ENCODE peak calls at places on chromosomes 1 and 21, in five cellular contexts. One of them, this sample, is unnamed.

GRCh38 chr1:172640146-172640545 is 18.8 kb upstream of the FASLG start:
- DNase-seq in ELF-1: no peak
- DNase-seq in tibial artery: no peak
- DNase-seq in kidney tubule cell: peak
- DNase-seq in activated CD4-positive, alpha-beta T cell treated with anti-CD3 and anti-CD28 coated beads for 4 hours: no peak
- DNase-seq in this sample: no peak

GRCh38 chr1:108327534-108328462 is 83.9 kb upstream of the NBPF4 start:
- DNase-seq in ELF-1: peak
- DNase-seq in tibial artery: no peak
- DNase-seq in kidney tubule cell: peak
- DNase-seq in activated CD4-positive, alpha-beta T cell treated with anti-CD3 and anti-CD28 coated beads for 4 hours: no peak
- DNase-seq in this sample: no peak

GRCh38 chr1:28099050-28099769 is 10.8 kb upstream of the EYA3 start:
- DNase-seq in ELF-1: no peak
- DNase-seq in tibial artery: no peak
- DNase-seq in kidney tubule cell: no peak
- DNase-seq in activated CD4-positive, alpha-beta T cell treated with anti-CD3 and anti-CD28 coated beads for 4 hours: no peak
- DNase-seq in this sample: no peak

GRCh38 chr1:37828410-37829074 is 20.5 kb upstream of the YRDC start:
- DNase-seq in ELF-1: no peak
- DNase-seq in tibial artery: no peak
- DNase-seq in kidney tubule cell: no peak
- DNase-seq in activated CD4-positive, alpha-beta T cell treated with anti-CD3 and anti-CD28 coated beads for 4 hours: no peak
- DNase-seq in this sample: no peak

GRCh38 chr1:241518447-241519307 is 878 bp downstream of the FH start:
- DNase-seq in ELF-1: no peak
- DNase-seq in tibial artery: peak
- DNase-seq in kidney tubule cell: peak
- DNase-seq in activated CD4-positive, alpha-beta T cell treated with anti-CD3 and anti-CD28 coated beads for 4 hours: peak
- DNase-seq in this sample: no peak

GRCh38 chr1:43239484-43239883 is 30.3 kb upstream of the TMEM125 start:
- DNase-seq in ELF-1: no peak
- DNase-seq in tibial artery: no peak
- DNase-seq in kidney tubule cell: no peak
- DNase-seq in activated CD4-positive, alpha-beta T cell treated with anti-CD3 and anti-CD28 coated beads for 4 hours: no peak
- DNase-seq in this sample: no peak

GRCh38 chr1:3016641-3017439 is 4.4 kb upstream of the ACTRT2 start:
- DNase-seq in ELF-1: no peak
- DNase-seq in tibial artery: peak
- DNase-seq in kidney tubule cell: no peak
- DNase-seq in activated CD4-positive, alpha-beta T cell treated with anti-CD3 and anti-CD28 coated beads for 4 hours: no peak
- DNase-seq in this sample: no peak

GRCh38 chr1:241841661-241842060 is 6.3 kb upstream of the EXO1 start:
- DNase-seq in ELF-1: no peak
- DNase-seq in tibial artery: no peak
- DNase-seq in kidney tubule cell: no peak
- DNase-seq in activated CD4-positive, alpha-beta T cell treated with anti-CD3 and anti-CD28 coated beads for 4 hours: no peak
- DNase-seq in this sample: no peak

GRCh38 chr1:43002766-43003165 is 44.1 kb upstream of the SLC2A1 start:
- DNase-seq in ELF-1: no peak
- DNase-seq in tibial artery: no peak
- DNase-seq in kidney tubule cell: no peak
- DNase-seq in activated CD4-positive, alpha-beta T cell treated with anti-CD3 and anti-CD28 coated beads for 4 hours: no peak
- DNase-seq in this sample: no peak

GRCh38 chr1:166343276-166343675 is 176.5 kb upstream of the FAM78B start:
- DNase-seq in ELF-1: no peak
- DNase-seq in tibial artery: no peak
- DNase-seq in kidney tubule cell: no peak
- DNase-seq in activated CD4-positive, alpha-beta T cell treated with anti-CD3 and anti-CD28 coated beads for 4 hours: no peak
- DNase-seq in this sample: no peak

GRCh38 chr1:40627987-40628902 is 37.2 kb downstream of the RIMS3 start:
- DNase-seq in ELF-1: no peak
- DNase-seq in tibial artery: no peak
- DNase-seq in kidney tubule cell: peak
- DNase-seq in activated CD4-positive, alpha-beta T cell treated with anti-CD3 and anti-CD28 coated beads for 4 hours: no peak
- DNase-seq in this sample: no peak

GRCh38 chr1:8497196-8497878 is 179.4 kb downstream of the SLC45A1 start:
- DNase-seq in ELF-1: no peak
- DNase-seq in tibial artery: no peak
- DNase-seq in kidney tubule cell: peak
- DNase-seq in activated CD4-positive, alpha-beta T cell treated with anti-CD3 and anti-CD28 coated beads for 4 hours: no peak
- DNase-seq in this sample: no peak

GRCh38 chr1:41764608-41765007 is 154.1 kb downstream of the HIVEP3 start:
- DNase-seq in ELF-1: no peak
- DNase-seq in tibial artery: no peak
- DNase-seq in kidney tubule cell: no peak
- DNase-seq in activated CD4-positive, alpha-beta T cell treated with anti-CD3 and anti-CD28 coated beads for 4 hours: no peak
- DNase-seq in this sample: no peak

GRCh38 chr1:212558665-212559480 is 49.7 kb upstream of the ATF3 start:
- DNase-seq in ELF-1: peak
- DNase-seq in tibial artery: peak
- DNase-seq in kidney tubule cell: peak
- DNase-seq in activated CD4-positive, alpha-beta T cell treated with anti-CD3 and anti-CD28 coated beads for 4 hours: peak
- DNase-seq in this sample: peak

GRCh38 chr21:42055425-42055824 is 15.7 kb upstream of the UMODL1 start:
- DNase-seq in ELF-1: no peak
- DNase-seq in tibial artery: no peak
- DNase-seq in kidney tubule cell: no peak
- DNase-seq in activated CD4-positive, alpha-beta T cell treated with anti-CD3 and anti-CD28 coated beads for 4 hours: no peak
- DNase-seq in this sample: no peak

GRCh38 chr1:234768569-234769283 is 158.7 kb upstream of the IRF2BP2 start:
- DNase-seq in ELF-1: no peak
- DNase-seq in tibial artery: no peak
- DNase-seq in kidney tubule cell: no peak
- DNase-seq in activated CD4-positive, alpha-beta T cell treated with anti-CD3 and anti-CD28 coated beads for 4 hours: peak
- DNase-seq in this sample: no peak

GRCh38 chr21:45804809-45805313 is 161.3 kb downstream of the PCBP3 start:
- DNase-seq in ELF-1: no peak
- DNase-seq in tibial artery: no peak
- DNase-seq in kidney tubule cell: no peak
- DNase-seq in activated CD4-positive, alpha-beta T cell treated with anti-CD3 and anti-CD28 coated beads for 4 hours: no peak
- DNase-seq in this sample: no peak

GRCh38 chr1:213656039-213656438 is 331.7 kb upstream of the PROX1 start:
- DNase-seq in ELF-1: no peak
- DNase-seq in tibial artery: no peak
- DNase-seq in kidney tubule cell: no peak
- DNase-seq in activated CD4-positive, alpha-beta T cell treated with anti-CD3 and anti-CD28 coated beads for 4 hours: no peak
- DNase-seq in this sample: no peak

GRCh38 chr1:21149430-21149861 is 27.3 kb downstream of the EIF4G3 start:
- DNase-seq in ELF-1: no peak
- DNase-seq in tibial artery: no peak
- DNase-seq in kidney tubule cell: peak
- DNase-seq in activated CD4-positive, alpha-beta T cell treated with anti-CD3 and anti-CD28 coated beads for 4 hours: no peak
- DNase-seq in this sample: peak

GRCh38 chr1:174875306-174875705 is 124.4 kb upstream of the CACYBP start:
- DNase-seq in ELF-1: peak
- DNase-seq in tibial artery: no peak
- DNase-seq in kidney tubule cell: peak
- DNase-seq in activated CD4-positive, alpha-beta T cell treated with anti-CD3 and anti-CD28 coated beads for 4 hours: peak
- DNase-seq in this sample: peak

GRCh38 chr1:26190373-26190987 is at the start of gene CATSPER4:
- DNase-seq in ELF-1: peak
- DNase-seq in tibial artery: no peak
- DNase-seq in kidney tubule cell: peak
- DNase-seq in activated CD4-positive, alpha-beta T cell treated with anti-CD3 and anti-CD28 coated beads for 4 hours: no peak
- DNase-seq in this sample: no peak

GRCh38 chr21:42298237-42298636 is 17.0 kb downstream of the TFF3 start:
- DNase-seq in ELF-1: peak
- DNase-seq in tibial artery: no peak
- DNase-seq in kidney tubule cell: no peak
- DNase-seq in activated CD4-positive, alpha-beta T cell treated with anti-CD3 and anti-CD28 coated beads for 4 hours: no peak
- DNase-seq in this sample: no peak

GRCh38 chr1:22143065-22143514 is at the start of gene WNT4:
- DNase-seq in ELF-1: no peak
- DNase-seq in tibial artery: no peak
- DNase-seq in kidney tubule cell: peak
- DNase-seq in activated CD4-positive, alpha-beta T cell treated with anti-CD3 and anti-CD28 coated beads for 4 hours: peak
- DNase-seq in this sample: no peak

GRCh38 chr1:13548281-13548680 is 34.5 kb upstream of the LRRC38 start:
- DNase-seq in ELF-1: no peak
- DNase-seq in tibial artery: no peak
- DNase-seq in kidney tubule cell: no peak
- DNase-seq in activated CD4-positive, alpha-beta T cell treated with anti-CD3 and anti-CD28 coated beads for 4 hours: no peak
- DNase-seq in this sample: no peak

GRCh38 chr1:202567747-202568146 is 142.5 kb downstream of the SYT2 start:
- DNase-seq in ELF-1: peak
- DNase-seq in tibial artery: no peak
- DNase-seq in kidney tubule cell: peak
- DNase-seq in activated CD4-positive, alpha-beta T cell treated with anti-CD3 and anti-CD28 coated beads for 4 hours: no peak
- DNase-seq in this sample: no peak

GRCh38 chr1:37667023-37667769 is 25.1 kb upstream of the CDCA8 start:
- DNase-seq in ELF-1: peak
- DNase-seq in tibial artery: no peak
- DNase-seq in kidney tubule cell: no peak
- DNase-seq in activated CD4-positive, alpha-beta T cell treated with anti-CD3 and anti-CD28 coated beads for 4 hours: no peak
- DNase-seq in this sample: no peak

GRCh38 chr1:204130989-204131892 is 20.6 kb downstream of the ETNK2 start:
- DNase-seq in ELF-1: peak
- DNase-seq in tibial artery: peak
- DNase-seq in kidney tubule cell: peak
- DNase-seq in activated CD4-positive, alpha-beta T cell treated with anti-CD3 and anti-CD28 coated beads for 4 hours: no peak
- DNase-seq in this sample: no peak

GRCh38 chr1:168243200-168243599 is 17.4 kb downstream of the SFT2D2 start:
- DNase-seq in ELF-1: no peak
- DNase-seq in tibial artery: no peak
- DNase-seq in kidney tubule cell: no peak
- DNase-seq in activated CD4-positive, alpha-beta T cell treated with anti-CD3 and anti-CD28 coated beads for 4 hours: no peak
- DNase-seq in this sample: no peak

GRCh38 chr1:165928075-165928731 is 100.8 kb downstream of the UCK2 start:
- DNase-seq in ELF-1: no peak
- DNase-seq in tibial artery: no peak
- DNase-seq in kidney tubule cell: peak
- DNase-seq in activated CD4-positive, alpha-beta T cell treated with anti-CD3 and anti-CD28 coated beads for 4 hours: peak
- DNase-seq in this sample: no peak

GRCh38 chr1:39657923-39658485 is 13.9 kb downstream of the NT5C1A start:
- DNase-seq in ELF-1: peak
- DNase-seq in tibial artery: peak
- DNase-seq in kidney tubule cell: peak
- DNase-seq in activated CD4-positive, alpha-beta T cell treated with anti-CD3 and anti-CD28 coated beads for 4 hours: peak
- DNase-seq in this sample: peak

GRCh38 chr1:78070758-78071157 is 25.0 kb downstream of the GIPC2 start:
- DNase-seq in ELF-1: no peak
- DNase-seq in tibial artery: no peak
- DNase-seq in kidney tubule cell: peak
- DNase-seq in activated CD4-positive, alpha-beta T cell treated with anti-CD3 and anti-CD28 coated beads for 4 hours: no peak
- DNase-seq in this sample: peak

GRCh38 chr1:167273027-167273800 is 52.5 kb downstream of the POU2F1 start:
- DNase-seq in ELF-1: no peak
- DNase-seq in tibial artery: no peak
- DNase-seq in kidney tubule cell: peak
- DNase-seq in activated CD4-positive, alpha-beta T cell treated with anti-CD3 and anti-CD28 coated beads for 4 hours: no peak
- DNase-seq in this sample: no peak

GRCh38 chr1:12229835-12230548 is at the start of gene VPS13D:
- DNase-seq in ELF-1: peak
- DNase-seq in tibial artery: peak
- DNase-seq in kidney tubule cell: peak
- DNase-seq in activated CD4-positive, alpha-beta T cell treated with anti-CD3 and anti-CD28 coated beads for 4 hours: peak
- DNase-seq in this sample: peak